ENCODE peak calls at places on chromosomes 13 and 19, in seven cellular contexts. One of them, this sample, is unnamed.

GRCh38 chr19:29492761-29493160 is 33.0 kb upstream of the VSTM2B start:
- DNase-seq in A549: no peak
- DNase-seq in uterus: no peak
- DNase-seq in GM12891: no peak
- DNase-seq in ovary: no peak
- DNase-seq in breast epithelium: no peak
- DNase-seq in K562: no peak
- DNase-seq in this sample: no peak

GRCh38 chr19:40305403-40305802 is 20.3 kb upstream of the AKT2 start:
- DNase-seq in A549: peak
- DNase-seq in uterus: peak
- DNase-seq in GM12891: peak
- DNase-seq in ovary: peak
- DNase-seq in breast epithelium: peak
- DNase-seq in K562: peak
- DNase-seq in this sample: peak

GRCh38 chr13:20408181-20408580 is 117.5 kb downstream of the CRYL1 start:
- DNase-seq in A549: no peak
- DNase-seq in uterus: no peak
- DNase-seq in GM12891: no peak
- DNase-seq in ovary: no peak
- DNase-seq in breast epithelium: no peak
- DNase-seq in K562: no peak
- DNase-seq in this sample: no peak

GRCh38 chr13:74101436-74101835 is 32.8 kb downstream of the KLF12 start:
- DNase-seq in A549: no peak
- DNase-seq in uterus: no peak
- DNase-seq in GM12891: no peak
- DNase-seq in ovary: no peak
- DNase-seq in breast epithelium: no peak
- DNase-seq in K562: no peak
- DNase-seq in this sample: no peak

GRCh38 chr13:42539670-42540069 is 34.3 kb upstream of the TNFSF11 start:
- DNase-seq in A549: no peak
- DNase-seq in uterus: no peak
- DNase-seq in GM12891: no peak
- DNase-seq in ovary: no peak
- DNase-seq in breast epithelium: no peak
- DNase-seq in K562: no peak
- DNase-seq in this sample: peak

GRCh38 chr13:32881074-32881791 is 135.0 kb upstream of the KL start:
- DNase-seq in A549: no peak
- DNase-seq in uterus: peak
- DNase-seq in GM12891: no peak
- DNase-seq in ovary: no peak
- DNase-seq in breast epithelium: no peak
- DNase-seq in K562: no peak
- DNase-seq in this sample: no peak

GRCh38 chr19:53823380-53824120 is 564 bp downstream of the NLRP12 start:
- DNase-seq in A549: no peak
- DNase-seq in uterus: no peak
- DNase-seq in GM12891: no peak
- DNase-seq in ovary: no peak
- DNase-seq in breast epithelium: no peak
- DNase-seq in K562: no peak
- DNase-seq in this sample: no peak

GRCh38 chr13:30143671-30144400 is 163.5 kb downstream of the KATNAL1 start:
- DNase-seq in A549: no peak
- DNase-seq in uterus: no peak
- DNase-seq in GM12891: no peak
- DNase-seq in ovary: no peak
- DNase-seq in breast epithelium: no peak
- DNase-seq in K562: no peak
- DNase-seq in this sample: peak

GRCh38 chr19:4524808-4525562 is 6.7 kb upstream of the PLIN4 start:
- DNase-seq in A549: peak
- DNase-seq in uterus: no peak
- DNase-seq in GM12891: peak
- DNase-seq in ovary: peak
- DNase-seq in breast epithelium: no peak
- DNase-seq in K562: peak
- DNase-seq in this sample: peak

GRCh38 chr13:27592865-27593264 is 27.5 kb downstream of the LNX2 start:
- DNase-seq in A549: no peak
- DNase-seq in uterus: no peak
- DNase-seq in GM12891: no peak
- DNase-seq in ovary: no peak
- DNase-seq in breast epithelium: no peak
- DNase-seq in K562: no peak
- DNase-seq in this sample: no peak

GRCh38 chr19:5031231-5032100 is 62.6 kb downstream of the KDM4B start:
- DNase-seq in A549: peak
- DNase-seq in uterus: peak
- DNase-seq in GM12891: peak
- DNase-seq in ovary: peak
- DNase-seq in breast epithelium: peak
- DNase-seq in K562: peak
- DNase-seq in this sample: peak

GRCh38 chr19:14772995-14773394 is 5.4 kb downstream of the ADGRE2 start:
- DNase-seq in A549: no peak
- DNase-seq in uterus: no peak
- DNase-seq in GM12891: no peak
- DNase-seq in ovary: no peak
- DNase-seq in breast epithelium: no peak
- DNase-seq in K562: no peak
- DNase-seq in this sample: no peak

GRCh38 chr19:4123615-4124568 is at the start of gene MAP2K2:
- DNase-seq in A549: peak
- DNase-seq in uterus: peak
- DNase-seq in GM12891: peak
- DNase-seq in ovary: peak
- DNase-seq in breast epithelium: peak
- DNase-seq in K562: peak
- DNase-seq in this sample: peak

GRCh38 chr19:23071087-23071511 is 45.7 kb upstream of the ZNF730 start:
- DNase-seq in A549: no peak
- DNase-seq in uterus: no peak
- DNase-seq in GM12891: peak
- DNase-seq in ovary: peak
- DNase-seq in breast epithelium: no peak
- DNase-seq in K562: no peak
- DNase-seq in this sample: no peak

GRCh38 chr19:41018736-41019290 is 27.7 kb downstream of the CYP2B6 start:
- DNase-seq in A549: no peak
- DNase-seq in uterus: no peak
- DNase-seq in GM12891: no peak
- DNase-seq in ovary: no peak
- DNase-seq in breast epithelium: no peak
- DNase-seq in K562: no peak
- DNase-seq in this sample: no peak

GRCh38 chr19:50025794-50026549 is at the start of gene ZNF473:
- DNase-seq in A549: peak
- DNase-seq in uterus: peak
- DNase-seq in GM12891: peak
- DNase-seq in ovary: peak
- DNase-seq in breast epithelium: peak
- DNase-seq in K562: peak
- DNase-seq in this sample: peak

GRCh38 chr13:60851378-60851777 is 454.4 kb downstream of the TDRD3 start:
- DNase-seq in A549: no peak
- DNase-seq in uterus: no peak
- DNase-seq in GM12891: no peak
- DNase-seq in ovary: no peak
- DNase-seq in breast epithelium: no peak
- DNase-seq in K562: no peak
- DNase-seq in this sample: no peak

GRCh38 chr13:27508802-27509201 is 58.4 kb upstream of the MTIF3 start:
- DNase-seq in A549: no peak
- DNase-seq in uterus: no peak
- DNase-seq in GM12891: no peak
- DNase-seq in ovary: no peak
- DNase-seq in breast epithelium: no peak
- DNase-seq in K562: no peak
- DNase-seq in this sample: no peak

GRCh38 chr13:51292000-51292550 is 47.4 kb upstream of the SERPINE3 start:
- DNase-seq in A549: no peak
- DNase-seq in uterus: no peak
- DNase-seq in GM12891: no peak
- DNase-seq in ovary: no peak
- DNase-seq in breast epithelium: no peak
- DNase-seq in K562: no peak
- DNase-seq in this sample: no peak

GRCh38 chr19:41657157-41657556 is 30.3 kb upstream of the CEACAM4 start:
- DNase-seq in A549: no peak
- DNase-seq in uterus: no peak
- DNase-seq in GM12891: no peak
- DNase-seq in ovary: no peak
- DNase-seq in breast epithelium: no peak
- DNase-seq in K562: no peak
- DNase-seq in this sample: no peak

GRCh38 chr19:7868326-7868670 is 5.9 kb downstream of the PRR36 start:
- DNase-seq in A549: no peak
- DNase-seq in uterus: no peak
- DNase-seq in GM12891: no peak
- DNase-seq in ovary: no peak
- DNase-seq in breast epithelium: no peak
- DNase-seq in K562: no peak
- DNase-seq in this sample: no peak

GRCh38 chr13:34294483-34295129 is 476.7 kb downstream of the RFC3 start:
- DNase-seq in A549: no peak
- DNase-seq in uterus: no peak
- DNase-seq in GM12891: no peak
- DNase-seq in ovary: no peak
- DNase-seq in breast epithelium: no peak
- DNase-seq in K562: no peak
- DNase-seq in this sample: no peak

GRCh38 chr19:16303755-16304154 is 20.9 kb upstream of the KLF2 start:
- DNase-seq in A549: no peak
- DNase-seq in uterus: peak
- DNase-seq in GM12891: no peak
- DNase-seq in ovary: peak
- DNase-seq in breast epithelium: no peak
- DNase-seq in K562: no peak
- DNase-seq in this sample: no peak

GRCh38 chr19:10419646-10420443 is 493 bp upstream of the PDE4A start:
- DNase-seq in A549: peak
- DNase-seq in uterus: no peak
- DNase-seq in GM12891: peak
- DNase-seq in ovary: no peak
- DNase-seq in breast epithelium: no peak
- DNase-seq in K562: peak
- DNase-seq in this sample: peak

DNA sequence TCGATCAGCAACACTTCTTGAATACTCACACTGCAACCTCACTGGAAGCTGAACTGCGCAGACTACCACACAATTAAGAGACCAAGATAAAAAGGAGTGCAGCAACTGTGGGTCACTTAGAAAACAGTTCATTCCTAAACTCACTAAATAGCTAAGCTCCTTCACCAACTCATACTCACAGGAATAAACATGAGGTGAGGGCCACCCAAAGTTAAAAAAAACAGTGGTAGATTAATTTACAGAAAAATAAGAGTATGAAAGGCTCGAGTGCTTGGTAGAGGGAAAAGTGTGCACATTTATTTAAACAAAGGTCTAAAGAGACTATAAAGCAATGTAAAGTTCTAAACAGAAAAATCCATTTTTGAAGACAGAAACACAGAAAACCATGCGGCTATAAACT is 7.6 kb downstream of the ANKRD10 start:
- DNase-seq in A549: no peak
- DNase-seq in uterus: no peak
- DNase-seq in GM12891: no peak
- DNase-seq in ovary: no peak
- DNase-seq in breast epithelium: no peak
- DNase-seq in K562: no peak
- DNase-seq in this sample: no peak
- TF ChIP-seq POLR2A in A549: no peak
- TF ChIP-seq POLR2A in uterus: no peak
- TF ChIP-seq POLR2A in GM12891: no peak
- TF ChIP-seq POLR2A in ovary: no peak
- TF ChIP-seq POLR2A in breast epithelium: no peak
- TF ChIP-seq POLR2A in K562: no peak
- TF ChIP-seq POLR2A in this sample: no peak

GRCh38 chr19:19059018-19059836 is 4.6 kb upstream of the SLC25A42 start:
- DNase-seq in A549: no peak
- DNase-seq in uterus: no peak
- DNase-seq in GM12891: no peak
- DNase-seq in ovary: no peak
- DNase-seq in breast epithelium: no peak
- DNase-seq in K562: peak
- DNase-seq in this sample: no peak
- TF ChIP-seq POLR2A in A549: no peak
- TF ChIP-seq POLR2A in uterus: no peak
- TF ChIP-seq POLR2A in GM12891: no peak
- TF ChIP-seq POLR2A in ovary: no peak
- TF ChIP-seq POLR2A in breast epithelium: no peak
- TF ChIP-seq POLR2A in K562: no peak
- TF ChIP-seq POLR2A in this sample: no peak

GRCh38 chr13:39688278-39688677 is 32.8 kb downstream of the COG6 start:
- DNase-seq in A549: no peak
- DNase-seq in uterus: no peak
- DNase-seq in GM12891: no peak
- DNase-seq in ovary: no peak
- DNase-seq in breast epithelium: no peak
- DNase-seq in K562: no peak
- DNase-seq in this sample: no peak

GRCh38 chr13:39688699-39689405 is 33.4 kb downstream of the COG6 start:
- DNase-seq in A549: no peak
- DNase-seq in uterus: no peak
- DNase-seq in GM12891: no peak
- DNase-seq in ovary: no peak
- DNase-seq in breast epithelium: no peak
- DNase-seq in K562: no peak
- DNase-seq in this sample: no peak

GRCh38 chr13:39692650-39693438 is 37.4 kb downstream of the COG6 start:
- DNase-seq in A549: no peak
- DNase-seq in uterus: peak
- DNase-seq in GM12891: no peak
- DNase-seq in ovary: no peak
- DNase-seq in breast epithelium: no peak
- DNase-seq in K562: no peak
- DNase-seq in this sample: no peak
- TF ChIP-seq POLR2A in A549: no peak
- TF ChIP-seq POLR2A in uterus: no peak
- TF ChIP-seq POLR2A in GM12891: no peak
- TF ChIP-seq POLR2A in ovary: no peak
- TF ChIP-seq POLR2A in breast epithelium: no peak
- TF ChIP-seq POLR2A in K562: no peak
- TF ChIP-seq POLR2A in this sample: no peak

GRCh38 chr19:43463381-43464088 is 1.9 kb downstream of the LYPD3 start:
- DNase-seq in A549: peak
- DNase-seq in uterus: peak
- DNase-seq in GM12891: peak
- DNase-seq in ovary: peak
- DNase-seq in breast epithelium: peak
- DNase-seq in K562: peak
- DNase-seq in this sample: peak
- TF ChIP-seq POLR2A in A549: no peak
- TF ChIP-seq POLR2A in uterus: peak
- TF ChIP-seq POLR2A in GM12891: no peak
- TF ChIP-seq POLR2A in ovary: no peak
- TF ChIP-seq POLR2A in breast epithelium: no peak
- TF ChIP-seq POLR2A in K562: no peak
- TF ChIP-seq POLR2A in this sample: no peak